ENCODE peak calls at places on chromosomes 11 and 22, in four cellular contexts. One of them, this sample, is unnamed.
A peak's percentile ranks its signal among the peaks of the same experiment; 100 is the strongest.

GRCh38 chr22:22422629-22423112 is 85.9 kb downstream of the ZNF280B start:
- DNase-seq in HepG2: peak; percentile 56
- DNase-seq in K562: peak; percentile 96
- DNase-seq in GM12891: peak; percentile 63
- DNase-seq in this sample: peak; percentile 72

GRCh38 chr22:41524809-41525449 is 19.3 kb downstream of the POLR3H start:
- DNase-seq in HepG2: no peak
- DNase-seq in K562: no peak
- DNase-seq in GM12891: peak; percentile 60
- DNase-seq in this sample: no peak

GRCh38 chr11:129951201-129951882 is 51.3 kb downstream of the PRDM10 start:
- DNase-seq in HepG2: no peak
- DNase-seq in K562: no peak
- DNase-seq in GM12891: no peak
- DNase-seq in this sample: no peak

GRCh38 chr11:69642913-69643632 is 2.1 kb downstream of the CCND1 start:
- DNase-seq in HepG2: peak; percentile 50
- DNase-seq in K562: peak; percentile 88
- DNase-seq in GM12891: peak; percentile 92
- DNase-seq in this sample: peak; percentile 87

GRCh38 chr22:20109411-20110358 is 6.2 kb upstream of the RANBP1 start:
- DNase-seq in HepG2: no peak
- DNase-seq in K562: no peak
- DNase-seq in GM12891: no peak
- DNase-seq in this sample: no peak

GRCh38 chr11:22491826-22492225 is 133.8 kb downstream of the FANCF start:
- DNase-seq in HepG2: no peak
- DNase-seq in K562: no peak
- DNase-seq in GM12891: no peak
- DNase-seq in this sample: no peak

GRCh38 chr11:65366340-65366773 is 11.8 kb downstream of the TIGD3 start:
- DNase-seq in HepG2: peak; percentile 84
- DNase-seq in K562: peak; percentile 83
- DNase-seq in GM12891: peak; percentile 67
- DNase-seq in this sample: no peak

GRCh38 chr11:127493330-127493729 is 492.8 kb upstream of the KIRREL3 start:
- DNase-seq in HepG2: no peak
- DNase-seq in K562: peak; percentile 1
- DNase-seq in GM12891: no peak
- DNase-seq in this sample: no peak

GRCh38 chr11:11864332-11864731 is 22.6 kb downstream of the USP47 start:
- DNase-seq in HepG2: no peak
- DNase-seq in K562: no peak
- DNase-seq in GM12891: no peak
- DNase-seq in this sample: no peak

GRCh38 chr22:50209893-50210292 is 9.1 kb downstream of the SELENOO start:
- DNase-seq in HepG2: peak; percentile 47
- DNase-seq in K562: peak; percentile 72
- DNase-seq in GM12891: peak; percentile 88
- DNase-seq in this sample: peak; percentile 82

GRCh38 chr22:24474221-24474620 is 20.9 kb upstream of the UPB1 start:
- DNase-seq in HepG2: peak; percentile 64
- DNase-seq in K562: no peak
- DNase-seq in GM12891: no peak
- DNase-seq in this sample: no peak

GRCh38 chr11:120564573-120565301 is 53.2 kb downstream of the GRIK4 start:
- DNase-seq in HepG2: no peak
- DNase-seq in K562: peak; percentile 5
- DNase-seq in GM12891: peak; percentile 81
- DNase-seq in this sample: peak; percentile 79

GRCh38 chr11:113034591-113034990 is 73.4 kb downstream of the NCAM1 start:
- DNase-seq in HepG2: no peak
- DNase-seq in K562: no peak
- DNase-seq in GM12891: no peak
- DNase-seq in this sample: no peak

GRCh38 chr11:110645253-110645652 is 67.0 kb downstream of the ARHGAP20 start:
- DNase-seq in HepG2: no peak
- DNase-seq in K562: no peak
- DNase-seq in GM12891: no peak
- DNase-seq in this sample: no peak

GRCh38 chr11:79406376-79406775 is 34.5 kb downstream of the TENM4 start:
- DNase-seq in HepG2: no peak
- DNase-seq in K562: no peak
- DNase-seq in GM12891: peak; percentile 29
- DNase-seq in this sample: peak; percentile 17

GRCh38 chr11:65695459-65696241 is 16.4 kb upstream of the KAT5 start:
- DNase-seq in HepG2: peak; percentile 77
- DNase-seq in K562: no peak
- DNase-seq in GM12891: no peak
- DNase-seq in this sample: no peak

GRCh38 chr11:12048936-12049790 is 40.7 kb upstream of the DKK3 start:
- DNase-seq in HepG2: no peak
- DNase-seq in K562: no peak
- DNase-seq in GM12891: no peak
- DNase-seq in this sample: no peak

GRCh38 chr11:36627471-36627870 is 29.4 kb upstream of the RAG2 start:
- DNase-seq in HepG2: no peak
- DNase-seq in K562: no peak
- DNase-seq in GM12891: no peak
- DNase-seq in this sample: no peak

GRCh38 chr22:19874307-19875060 is 19.8 kb upstream of the GNB1L start:
- DNase-seq in HepG2: no peak
- DNase-seq in K562: no peak
- DNase-seq in GM12891: peak; percentile 15
- DNase-seq in this sample: peak; percentile 15

GRCh38 chr11:65710424-65710823 is 1.6 kb upstream of the KAT5 start:
- DNase-seq in HepG2: no peak
- DNase-seq in K562: no peak
- DNase-seq in GM12891: no peak
- DNase-seq in this sample: no peak

GRCh38 chr11:67389477-67389876 is 2.3 kb upstream of the RAD9A start:
- DNase-seq in HepG2: peak; percentile 64
- DNase-seq in K562: peak; percentile 77
- DNase-seq in GM12891: no peak
- DNase-seq in this sample: no peak

GRCh38 chr11:121152764-121153163 is 51.7 kb downstream of the TECTA start:
- DNase-seq in HepG2: no peak
- DNase-seq in K562: peak; percentile 3
- DNase-seq in GM12891: no peak
- DNase-seq in this sample: no peak

GRCh38 chr22:46600397-46600796 is 19.8 kb upstream of the GRAMD4 start:
- DNase-seq in HepG2: no peak
- DNase-seq in K562: no peak
- DNase-seq in GM12891: no peak
- DNase-seq in this sample: no peak

GRCh38 chr22:39927544-39927943 is 26.7 kb downstream of the GRAP2 start:
- DNase-seq in HepG2: peak; percentile 8
- DNase-seq in K562: peak; percentile 68
- DNase-seq in GM12891: no peak
- DNase-seq in this sample: no peak

GRCh38 chr11:121367434-121367833 is 74.9 kb downstream of the SC5D start:
- DNase-seq in HepG2: no peak
- DNase-seq in K562: no peak
- DNase-seq in GM12891: peak; percentile 44
- DNase-seq in this sample: peak; percentile 33

GRCh38 chr11:7341551-7341950 is 89.8 kb downstream of the SYT9 start:
- DNase-seq in HepG2: no peak
- DNase-seq in K562: no peak
- DNase-seq in GM12891: no peak
- DNase-seq in this sample: no peak

GRCh38 chr11:130315354-130315970 is 745 bp upstream of the ZBTB44 start:
- DNase-seq in HepG2: no peak
- DNase-seq in K562: no peak
- DNase-seq in GM12891: peak; percentile 66
- DNase-seq in this sample: peak; percentile 52

GRCh38 chr11:110029714-110030113 is 63.5 kb upstream of the ZC3H12C start:
- DNase-seq in HepG2: no peak
- DNase-seq in K562: no peak
- DNase-seq in GM12891: no peak
- DNase-seq in this sample: no peak

GRCh38 chr11:124884869-124885479 is 12.7 kb downstream of the ROBO4 start:
- DNase-seq in HepG2: no peak
- DNase-seq in K562: no peak
- DNase-seq in GM12891: no peak
- DNase-seq in this sample: no peak

GRCh38 chr11:76781861-76782500 is 1.2 kb upstream of the TSKU start:
- DNase-seq in HepG2: peak; percentile 25
- DNase-seq in K562: no peak
- DNase-seq in GM12891: no peak
- DNase-seq in this sample: no peak
- TF ChIP-seq POLR2A in HepG2: peak; percentile 57
- TF ChIP-seq POLR2A in K562: no peak
- TF ChIP-seq POLR2A in GM12891: no peak
- TF ChIP-seq POLR2A in this sample: no peak

DNA sequence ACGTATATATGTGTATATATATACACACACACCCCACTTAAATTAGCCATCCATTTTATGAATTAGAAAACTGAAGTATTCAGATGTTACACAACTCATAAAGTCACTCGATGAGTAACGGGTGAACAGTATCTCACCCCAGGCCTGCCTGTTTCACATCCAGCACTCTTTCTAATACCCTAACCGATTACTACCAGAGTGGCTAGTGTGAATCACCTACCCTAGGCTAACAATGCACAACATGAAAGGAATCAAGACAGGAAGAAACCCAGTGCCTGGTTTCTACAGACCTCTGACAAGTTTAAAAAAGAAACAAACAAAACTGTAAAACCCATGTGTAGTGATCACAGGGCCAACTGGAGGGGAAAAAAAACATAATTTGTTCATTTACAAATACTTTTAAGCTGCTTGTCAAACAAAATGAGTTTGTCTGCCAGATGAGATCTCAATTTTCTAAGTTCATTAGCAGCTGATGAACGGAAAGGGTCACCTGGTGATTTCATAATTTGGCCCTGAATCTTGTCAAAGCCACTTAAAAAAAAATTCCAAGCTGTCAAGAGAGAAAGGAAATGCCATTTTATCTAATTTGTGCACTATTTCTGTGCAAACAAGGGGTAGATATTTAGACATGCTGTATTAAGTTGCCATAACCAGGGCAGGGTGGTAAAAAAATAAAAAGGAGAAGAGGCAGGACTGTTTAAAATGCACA is 134.8 kb downstream of the LARGE1 start:
- DNase-seq in HepG2: peak; percentile 8
- DNase-seq in K562: no peak
- DNase-seq in GM12891: no peak
- DNase-seq in this sample: no peak
- TF ChIP-seq POLR2AphosphoS5 in HepG2: no peak
- TF ChIP-seq POLR2AphosphoS5 in K562: no peak
- TF ChIP-seq POLR2AphosphoS5 in GM12891: no peak
- TF ChIP-seq POLR2AphosphoS5 in this sample: no peak

DNA sequence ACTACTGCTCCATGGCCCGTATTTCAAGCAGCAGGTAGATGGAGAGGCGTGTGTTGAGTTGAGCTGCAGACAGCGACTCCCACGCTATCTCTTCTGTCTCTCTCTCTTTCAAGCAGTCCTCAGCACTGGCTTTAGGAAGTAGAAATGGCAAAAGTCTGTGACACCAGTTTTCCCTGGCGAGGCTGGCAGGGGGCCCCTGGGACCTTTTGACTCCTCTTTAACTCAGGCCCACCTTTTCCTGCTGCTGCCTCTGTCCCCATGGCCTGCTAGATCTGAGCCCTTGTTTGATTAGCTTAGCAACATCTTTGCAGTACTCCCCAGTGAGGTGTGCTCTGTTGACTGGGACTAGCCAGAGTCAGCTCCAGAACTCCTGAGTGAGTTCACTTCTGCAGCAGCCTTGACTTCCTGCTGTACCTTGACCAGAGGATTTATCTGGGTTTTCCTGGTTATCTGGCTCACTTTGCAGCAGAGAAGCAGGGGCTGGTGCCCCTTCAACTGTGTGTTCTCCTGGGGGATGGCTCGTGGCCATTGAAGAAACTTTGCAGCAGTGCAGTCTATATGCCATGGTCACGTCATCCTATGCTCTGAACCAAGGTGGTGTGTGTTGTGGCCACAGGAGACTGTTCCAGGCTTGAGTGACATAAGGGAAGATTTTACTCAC is 183.9 kb downstream of the DBX1 start:
- DNase-seq in HepG2: peak; percentile 74
- DNase-seq in K562: no peak
- DNase-seq in GM12891: no peak
- DNase-seq in this sample: no peak
- TF ChIP-seq TAF1 in HepG2: peak; percentile 44
- TF ChIP-seq TAF1 in K562: no peak
- TF ChIP-seq TAF1 in GM12891: no peak
- TF ChIP-seq TAF1 in this sample: no peak

DNA sequence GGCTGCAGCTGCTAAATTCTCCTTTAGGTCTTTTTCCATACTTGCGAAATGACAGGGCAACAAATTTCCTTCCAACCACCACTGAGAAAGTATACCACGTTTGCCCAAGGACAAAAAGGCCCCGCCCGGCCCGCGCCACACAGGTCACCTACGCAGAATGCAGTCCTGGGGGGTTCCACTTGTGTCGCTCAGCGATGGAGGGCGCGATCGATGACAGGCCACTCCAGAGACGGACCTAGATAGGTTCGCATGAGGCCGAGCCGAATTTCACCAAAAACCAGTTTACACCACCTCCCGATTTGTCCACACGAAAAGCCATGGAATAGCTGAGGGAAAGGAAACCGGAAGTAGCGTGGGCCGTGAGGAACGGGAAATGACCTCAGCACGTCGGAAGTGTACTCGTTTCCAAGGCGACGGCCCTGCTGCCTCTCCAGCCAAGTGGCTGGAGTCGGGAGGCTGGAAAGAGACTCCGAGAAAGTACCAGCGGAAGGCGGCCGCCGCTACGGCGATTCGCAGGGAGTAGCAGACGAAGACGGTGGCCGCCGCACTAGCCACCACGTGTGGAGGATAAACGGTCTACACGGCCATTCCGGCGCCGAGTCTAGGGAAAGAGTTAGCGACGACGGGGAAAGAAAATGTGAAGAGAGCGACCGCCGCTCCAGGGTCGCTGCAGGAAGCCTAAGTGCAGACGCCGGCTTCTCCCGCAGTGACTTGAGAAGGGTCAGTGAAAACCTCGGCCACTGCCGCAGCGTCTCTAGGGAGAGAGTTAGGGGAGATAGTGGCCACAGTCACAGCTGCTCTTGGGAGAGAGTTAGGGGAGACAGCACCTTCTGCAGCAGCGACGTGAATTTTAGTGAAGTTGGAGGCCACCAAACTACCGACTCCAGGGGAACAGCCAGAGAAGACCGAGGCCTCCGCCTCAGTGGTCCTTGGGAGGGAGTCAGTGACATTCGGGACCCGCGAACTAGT is at the start of gene ANKRD42:
- DNase-seq in HepG2: peak; percentile 93
- DNase-seq in K562: peak; percentile 97
- DNase-seq in GM12891: peak; percentile 73
- DNase-seq in this sample: peak; percentile 82
- TF ChIP-seq POLR2A in HepG2: peak; percentile 80
- TF ChIP-seq POLR2A in K562: peak; percentile 89
- TF ChIP-seq POLR2A in GM12891: peak; percentile 59
- TF ChIP-seq POLR2A in this sample: peak; percentile 46

This sample was measured in GM12892.